ENCODE peak calls at places on chromosomes 4 and X, in ten cellular contexts. R, B, F, N, J, Z, P, A, S and H are unnamed samples.

GRCh38 chr4:155544547-155544946 is 122.1 kb upstream of the GUCY1A1 start:
- DNase-seq in B (no peak), S (no peak), A (no peak), R (no peak), J (no peak), P (no peak), F (no peak), N (no peak), Z (no peak), H (no peak)

GRCh38 chr4:87853108-87853507 is 20.3 kb downstream of the MEPE start:
- DNase-seq in P (no peak), S (no peak), B (no peak), R (peak; percentile 51), A (peak; percentile 64), N (peak; percentile 32), F (no peak), J (peak; percentile 54), Z (no peak), H (peak; percentile 34)

GRCh38 chrX:48753708-48754107 is 7.8 kb upstream of the GLOD5 start:
- DNase-seq in A (no peak), B (no peak), S (no peak), P (no peak), N (no peak), Z (no peak), F (no peak), J (no peak), R (no peak), H (no peak)

GRCh38 chr4:77899607-77900006 is 37.0 kb downstream of the MRPL1 start:
- DNase-seq in S (no peak), N (no peak), R (no peak), P (no peak), B (no peak), A (no peak), J (no peak), Z (no peak), F (no peak), H (no peak)

GRCh38 chr4:7768736-7769135 is 170.9 kb downstream of the AFAP1 start:
- DNase-seq in P (no peak), S (no peak), N (no peak), Z (no peak), A (no peak), R (no peak), B (no peak), F (no peak), J (no peak), H (no peak)

GRCh38 chr4:183360161-183360919 is 38.1 kb upstream of the CLDN24 start:
- DNase-seq in J (no peak), R (peak; percentile 23), Z (no peak), B (no peak), S (no peak), P (no peak), A (no peak), F (no peak), N (no peak), H (peak; percentile 3)

GRCh38 chr4:4323705-4324534 is 33.9 kb downstream of the ZBTB49 start:
- DNase-seq in Z (peak; percentile 38), F (no peak), S (no peak), N (no peak), P (no peak), A (no peak), J (no peak), B (no peak), R (peak; percentile 36), H (no peak)

GRCh38 chr4:153025402-153025801 is 89.3 kb downstream of the FHDC1 start:
- DNase-seq in B (no peak), R (no peak), J (no peak), P (no peak), N (no peak), F (no peak), A (no peak), Z (no peak), S (no peak), H (no peak)

GRCh38 chr4:53541577-53542206 is 49.6 kb downstream of the LNX1 start:
- DNase-seq in A (no peak), Z (no peak), N (no peak), J (peak; percentile 2), F (peak; percentile 43), R (peak; percentile 95), B (no peak), P (no peak), S (no peak), H (no peak)

GRCh38 chrX:117002981-117003380 is 540.2 kb upstream of the CT83 start:
- DNase-seq in J (no peak), B (no peak), S (no peak), A (no peak), P (no peak), F (no peak), N (no peak), R (no peak), Z (no peak), H (no peak)

GRCh38 chrX:112473654-112474053 is 206.1 kb downstream of the LHFPL1 start:
- DNase-seq in N (no peak), R (no peak), P (no peak), B (no peak), J (no peak), A (no peak), F (no peak), Z (no peak), S (no peak), H (no peak)

GRCh38 chr4:110907801-110908313 is 285.0 kb upstream of the PITX2 start:
- DNase-seq in A (no peak), J (no peak), P (no peak), B (no peak), R (no peak), N (no peak), F (no peak), Z (no peak), S (no peak), H (no peak)

GRCh38 chr4:138330531-138330930 is 88.4 kb upstream of the SLC7A11 start:
- DNase-seq in F (peak; percentile 86), P (no peak), S (no peak), A (no peak), Z (no peak), R (peak; percentile 27), B (no peak), J (no peak), N (no peak), H (no peak)

GRCh38 chr4:21830272-21830671 is 118.3 kb downstream of the KCNIP4 start:
- DNase-seq in B (no peak), P (no peak), A (no peak), J (no peak), R (no peak), F (no peak), S (no peak), N (no peak), Z (no peak), H (peak; percentile 16)

GRCh38 chrX:49959602-49960001 is 37.2 kb downstream of the CLCN5 start:
- DNase-seq in A (no peak), J (no peak), Z (no peak), F (no peak), R (no peak), P (no peak), S (no peak), N (no peak), B (no peak), H (no peak)

GRCh38 chr4:3391422-3391821 is 50.3 kb upstream of the HGFAC start:
- DNase-seq in R (no peak), F (no peak), S (no peak), J (no peak), P (no peak), B (no peak), A (no peak), N (no peak), Z (no peak), H (peak; percentile 64)

GRCh38 chr4:182142146-182143085 is 100.8 kb upstream of the TENM3 start:
- DNase-seq in R (peak; percentile 58), A (no peak), F (no peak), N (no peak), B (peak; percentile 20), J (no peak), S (no peak), Z (peak; percentile 47), P (no peak), H (peak; percentile 12)

GRCh38 chr4:4386736-4387392 is at the start of gene NSG1:
- DNase-seq in Z (peak; percentile 43), P (peak; percentile 13), N (peak; percentile 15), F (no peak), J (peak; percentile 54), R (peak; percentile 18), A (peak; percentile 49), B (peak; percentile 25), S (no peak), H (no peak)

GRCh38 chr4:15291133-15291532 is 136.7 kb upstream of the C1QTNF7 start:
- DNase-seq in F (no peak), A (no peak), S (no peak), P (no peak), N (no peak), R (no peak), J (no peak), B (no peak), Z (no peak), H (no peak)